ENCODE peak calls at places on chromosome 16, in seven cellular contexts. One of them, this sample, is unnamed. For H3K36me3, the result is how much of the 10 kb centered on the place peaks cover.

GRCh38 chr16:81645303-81645702 is 133.8 kb upstream of the PLCG2 start:
- DNase-seq in neuronal stem cell: no peak
- DNase-seq in OCI-LY7: no peak
- DNase-seq in kidney epithelial cell: peak
- DNase-seq in stomach: no peak
- DNase-seq in MM.1S: no peak
- DNase-seq in mammary epithelial cell: peak
- DNase-seq in this sample: peak

GRCh38 chr16:81127051-81127450 is 30.9 kb upstream of the GCSH start:
- DNase-seq in neuronal stem cell: no peak
- DNase-seq in OCI-LY7: no peak
- DNase-seq in kidney epithelial cell: no peak
- DNase-seq in stomach: no peak
- DNase-seq in MM.1S: no peak
- DNase-seq in mammary epithelial cell: peak
- DNase-seq in this sample: no peak

GRCh38 chr16:2817496-2818277 is 650 bp downstream of the PRSS21 start:
- DNase-seq in neuronal stem cell: no peak
- DNase-seq in OCI-LY7: peak
- DNase-seq in kidney epithelial cell: no peak
- DNase-seq in stomach: no peak
- DNase-seq in MM.1S: no peak
- DNase-seq in mammary epithelial cell: no peak
- DNase-seq in this sample: no peak

GRCh38 chr16:15765880-15766279 is 90.9 kb downstream of the MYH11 start:
- DNase-seq in neuronal stem cell: peak
- DNase-seq in OCI-LY7: peak
- DNase-seq in kidney epithelial cell: no peak
- DNase-seq in stomach: no peak
- DNase-seq in MM.1S: peak
- DNase-seq in mammary epithelial cell: peak
- DNase-seq in this sample: peak

GRCh38 chr16:87461466-87461975 is 31.3 kb downstream of the ZCCHC14 start:
- DNase-seq in neuronal stem cell: peak
- DNase-seq in OCI-LY7: peak
- DNase-seq in kidney epithelial cell: peak
- DNase-seq in stomach: peak
- DNase-seq in MM.1S: peak
- DNase-seq in mammary epithelial cell: peak
- DNase-seq in this sample: peak

GRCh38 chr16:47025641-47026040 is 52.2 kb upstream of the DNAJA2 start:
- DNase-seq in neuronal stem cell: no peak
- DNase-seq in OCI-LY7: no peak
- DNase-seq in kidney epithelial cell: no peak
- DNase-seq in stomach: no peak
- DNase-seq in MM.1S: no peak
- DNase-seq in mammary epithelial cell: no peak
- DNase-seq in this sample: no peak

GRCh38 chr16:1398826-1399581 is 15.5 kb downstream of the UNKL start:
- DNase-seq in neuronal stem cell: no peak
- DNase-seq in OCI-LY7: no peak
- DNase-seq in kidney epithelial cell: no peak
- DNase-seq in stomach: no peak
- DNase-seq in MM.1S: no peak
- DNase-seq in mammary epithelial cell: no peak
- DNase-seq in this sample: no peak

GRCh38 chr16:66895999-66896398 is 15.7 kb downstream of the PDP2 start:
- DNase-seq in neuronal stem cell: no peak
- DNase-seq in OCI-LY7: no peak
- DNase-seq in kidney epithelial cell: no peak
- DNase-seq in stomach: no peak
- DNase-seq in MM.1S: no peak
- DNase-seq in mammary epithelial cell: peak
- DNase-seq in this sample: no peak

GRCh38 chr16:71461686-71462648 is at the start of gene ZNF23:
- DNase-seq in neuronal stem cell: peak
- DNase-seq in OCI-LY7: peak
- DNase-seq in kidney epithelial cell: no peak
- DNase-seq in stomach: peak
- DNase-seq in MM.1S: peak
- DNase-seq in mammary epithelial cell: peak
- DNase-seq in this sample: peak

GRCh38 chr16:14199624-14200023 is 128.5 kb downstream of the MRTFB start:
- DNase-seq in neuronal stem cell: no peak
- DNase-seq in OCI-LY7: no peak
- DNase-seq in kidney epithelial cell: no peak
- DNase-seq in stomach: no peak
- DNase-seq in MM.1S: no peak
- DNase-seq in mammary epithelial cell: peak
- DNase-seq in this sample: no peak

GRCh38 chr16:87194172-87194571 is 123.0 kb downstream of the C16orf95 start:
- DNase-seq in neuronal stem cell: no peak
- DNase-seq in OCI-LY7: no peak
- DNase-seq in kidney epithelial cell: no peak
- DNase-seq in stomach: no peak
- DNase-seq in MM.1S: no peak
- DNase-seq in mammary epithelial cell: no peak
- DNase-seq in this sample: no peak

GRCh38 chr16:71929048-71929447 is 33.7 kb downstream of the IST1 start:
- DNase-seq in neuronal stem cell: no peak
- DNase-seq in OCI-LY7: no peak
- DNase-seq in kidney epithelial cell: peak
- DNase-seq in stomach: no peak
- DNase-seq in MM.1S: no peak
- DNase-seq in mammary epithelial cell: no peak
- DNase-seq in this sample: no peak

GRCh38 chr16:28999577-28999976 is 14.7 kb downstream of the LAT start:
- DNase-seq in neuronal stem cell: no peak
- DNase-seq in OCI-LY7: no peak
- DNase-seq in kidney epithelial cell: no peak
- DNase-seq in stomach: no peak
- DNase-seq in MM.1S: no peak
- DNase-seq in mammary epithelial cell: no peak
- DNase-seq in this sample: no peak

GRCh38 chr16:31427441-31428276 is 501 bp downstream of the COX6A2 start:
- DNase-seq in neuronal stem cell: no peak
- DNase-seq in OCI-LY7: no peak
- DNase-seq in kidney epithelial cell: no peak
- DNase-seq in stomach: peak
- DNase-seq in MM.1S: no peak
- DNase-seq in mammary epithelial cell: no peak
- DNase-seq in this sample: no peak

GRCh38 chr16:28494141-28494851 is at the start of gene APOBR:
- DNase-seq in neuronal stem cell: no peak
- DNase-seq in OCI-LY7: peak
- DNase-seq in kidney epithelial cell: no peak
- DNase-seq in stomach: peak
- DNase-seq in MM.1S: peak
- DNase-seq in mammary epithelial cell: no peak
- DNase-seq in this sample: no peak

GRCh38 chr16:4426021-4426684 is 485 bp downstream of the DNAJA3 start:
- DNase-seq in neuronal stem cell: no peak
- DNase-seq in OCI-LY7: peak
- DNase-seq in kidney epithelial cell: no peak
- DNase-seq in stomach: no peak
- DNase-seq in MM.1S: peak
- DNase-seq in mammary epithelial cell: no peak
- DNase-seq in this sample: no peak

GRCh38 chr16:65069766-65070165 is 52.1 kb downstream of the CDH11 start:
- DNase-seq in neuronal stem cell: no peak
- DNase-seq in OCI-LY7: no peak
- DNase-seq in kidney epithelial cell: no peak
- DNase-seq in stomach: no peak
- DNase-seq in MM.1S: no peak
- DNase-seq in mammary epithelial cell: no peak
- DNase-seq in this sample: no peak
- H3K4me3 ChIP-seq in neuronal stem cell: no peak
- H3K4me3 ChIP-seq in OCI-LY7: no peak
- H3K4me3 ChIP-seq in kidney epithelial cell: no peak
- H3K4me3 ChIP-seq in stomach: no peak
- H3K4me3 ChIP-seq in MM.1S: no peak
- H3K4me3 ChIP-seq in mammary epithelial cell: no peak
- H3K4me3 ChIP-seq in this sample: no peak

GRCh38 chr16:88713054-88713453 is 6.8 kb downstream of the CTU2 start:
- DNase-seq in neuronal stem cell: no peak
- DNase-seq in OCI-LY7: no peak
- DNase-seq in kidney epithelial cell: no peak
- DNase-seq in stomach: no peak
- DNase-seq in MM.1S: no peak
- DNase-seq in mammary epithelial cell: no peak
- DNase-seq in this sample: no peak

GRCh38 chr16:88712362-88712979 is 6.2 kb downstream of the CTU2 start:
- DNase-seq in neuronal stem cell: no peak
- DNase-seq in OCI-LY7: no peak
- DNase-seq in kidney epithelial cell: no peak
- DNase-seq in stomach: no peak
- DNase-seq in MM.1S: no peak
- DNase-seq in mammary epithelial cell: no peak
- DNase-seq in this sample: no peak

GRCh38 chr16:88715312-88716190 is 9.2 kb downstream of the CTU2 start:
- DNase-seq in neuronal stem cell: no peak
- DNase-seq in OCI-LY7: no peak
- DNase-seq in kidney epithelial cell: no peak
- DNase-seq in stomach: no peak
- DNase-seq in MM.1S: no peak
- DNase-seq in mammary epithelial cell: no peak
- DNase-seq in this sample: no peak

GRCh38 chr16:88714420-88715302 is 8.4 kb downstream of the CTU2 start:
- DNase-seq in neuronal stem cell: no peak
- DNase-seq in OCI-LY7: no peak
- DNase-seq in kidney epithelial cell: no peak
- DNase-seq in stomach: no peak
- DNase-seq in MM.1S: no peak
- DNase-seq in mammary epithelial cell: no peak
- DNase-seq in this sample: no peak

DNA sequence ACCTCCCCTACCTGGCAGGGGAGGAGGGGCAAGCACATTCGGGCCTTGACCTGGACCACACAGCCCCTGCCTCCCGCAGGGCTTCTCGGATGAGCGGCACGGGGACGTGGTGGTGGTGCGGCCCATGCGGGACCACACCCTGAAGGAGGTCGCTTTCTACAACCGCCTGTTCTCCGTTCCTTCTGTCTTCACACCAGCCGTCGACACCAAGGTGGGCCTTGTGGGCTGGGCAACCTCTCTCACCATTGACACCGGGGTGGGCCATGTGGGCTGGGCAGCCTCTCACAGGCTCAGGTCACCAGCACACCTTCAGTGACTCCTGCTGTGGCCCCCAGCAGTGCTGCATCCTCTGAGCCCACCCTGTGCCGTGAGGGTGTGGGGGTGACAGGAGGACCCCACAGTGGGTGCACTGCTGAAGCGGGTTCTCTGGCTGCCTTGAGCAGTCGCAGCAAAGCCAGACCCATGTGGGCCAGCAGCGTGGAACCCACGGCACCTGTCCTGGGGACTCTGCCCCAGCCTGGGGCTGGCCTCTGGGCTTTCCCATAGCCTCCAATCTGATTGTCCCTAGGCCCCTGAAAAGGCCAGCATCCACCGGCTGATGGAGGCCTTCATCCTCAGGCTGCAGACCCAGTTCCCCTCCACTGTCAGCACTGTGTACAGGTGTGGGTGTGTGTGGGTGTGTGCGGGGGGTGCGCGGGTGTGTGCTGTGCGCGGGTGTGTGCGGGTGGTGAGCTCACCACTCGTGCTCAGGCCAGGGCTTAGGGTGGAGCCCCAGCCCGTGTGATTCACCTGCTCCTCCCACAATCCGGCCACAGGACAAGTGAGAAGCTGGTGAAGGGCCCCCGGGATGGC is 7.5 kb downstream of the CTU2 start:
- DNase-seq in neuronal stem cell: no peak
- DNase-seq in OCI-LY7: no peak
- DNase-seq in kidney epithelial cell: no peak
- DNase-seq in stomach: peak
- DNase-seq in MM.1S: no peak
- DNase-seq in mammary epithelial cell: peak
- DNase-seq in this sample: no peak
- H3K36me3 ChIP-seq in neuronal stem cell: under half
- H3K36me3 ChIP-seq in OCI-LY7: half or more
- H3K36me3 ChIP-seq in kidney epithelial cell: under half
- H3K36me3 ChIP-seq in stomach: under half
- H3K36me3 ChIP-seq in MM.1S: under half
- H3K36me3 ChIP-seq in mammary epithelial cell: under half
- H3K36me3 ChIP-seq in this sample: under half

DNA sequence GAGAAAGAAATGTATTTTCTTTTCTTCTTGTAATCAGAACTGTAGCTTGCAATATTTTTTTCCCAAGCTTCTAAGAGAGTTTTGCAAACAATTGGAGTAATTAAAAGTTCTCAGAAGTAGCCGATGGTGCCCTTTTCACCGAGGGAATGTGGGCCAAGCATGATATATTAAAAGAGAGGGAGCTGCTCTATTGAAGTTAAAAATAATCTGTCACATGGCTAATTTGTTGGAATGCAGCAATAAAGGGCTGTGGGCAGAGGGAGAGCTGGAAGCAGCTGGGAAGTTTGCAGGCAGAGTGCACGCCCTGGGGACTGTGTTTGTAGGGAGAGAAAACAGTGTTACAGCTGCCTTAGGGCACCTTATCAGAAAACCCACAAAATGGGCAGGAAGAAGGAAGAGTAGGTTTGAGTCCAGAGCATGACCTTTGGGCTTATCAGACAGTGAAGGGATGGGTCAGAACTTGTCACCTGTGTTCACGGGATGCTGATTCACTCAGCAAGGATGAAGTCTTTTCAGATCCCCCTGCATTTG is 18.5 kb upstream of the TERF2 start:
- DNase-seq in neuronal stem cell: no peak
- DNase-seq in OCI-LY7: no peak
- DNase-seq in kidney epithelial cell: no peak
- DNase-seq in stomach: peak
- DNase-seq in MM.1S: no peak
- DNase-seq in mammary epithelial cell: peak
- DNase-seq in this sample: peak
- H3K4me3 ChIP-seq in neuronal stem cell: peak
- H3K4me3 ChIP-seq in OCI-LY7: no peak
- H3K4me3 ChIP-seq in kidney epithelial cell: no peak
- H3K4me3 ChIP-seq in stomach: no peak
- H3K4me3 ChIP-seq in MM.1S: no peak
- H3K4me3 ChIP-seq in mammary epithelial cell: no peak
- H3K4me3 ChIP-seq in this sample: no peak

GRCh38 chr16:11793840-11794239 is 3.2 kb downstream of the ZC3H7A start:
- DNase-seq in neuronal stem cell: no peak
- DNase-seq in OCI-LY7: no peak
- DNase-seq in kidney epithelial cell: no peak
- DNase-seq in stomach: no peak
- DNase-seq in MM.1S: no peak
- DNase-seq in mammary epithelial cell: peak
- DNase-seq in this sample: no peak
- H3K36me3 ChIP-seq in neuronal stem cell: under half
- H3K36me3 ChIP-seq in OCI-LY7: under half
- H3K36me3 ChIP-seq in kidney epithelial cell: under half
- H3K36me3 ChIP-seq in stomach: under half
- H3K36me3 ChIP-seq in MM.1S: under half
- H3K36me3 ChIP-seq in mammary epithelial cell: under half
- H3K36me3 ChIP-seq in this sample: under half